ENCODE peak calls at places on chromosome 10, in eight cellular contexts. O is germinal center; E is tibial nerve; H is CD4-positive, alpha-beta memory T cell; X is GM13977; Z is lower lobe of right lung; D is AG09309; C is keratinocyte. T is an unnamed sample.

GRCh38 chr10:68987611-68988010 is 992 bp upstream of the KIFBP start:
- DNase-seq in O (no peak), E (no peak), H (no peak), X (no peak), Z (no peak), D (no peak), C (no peak), T (no peak)

GRCh38 chr10:127649642-127650041 is 87.3 kb upstream of the FOXI2 start:
- DNase-seq in O (no peak), E (no peak), H (no peak), X (no peak), Z (no peak), D (no peak), C (no peak), T (no peak)

GRCh38 chr10:116001266-116001857 is 271.6 kb downstream of the GFRA1 start:
- DNase-seq in O (no peak), E (no peak), H (no peak), X (no peak), Z (no peak), D (no peak), C (no peak), T (no peak)

GRCh38 chr10:30070001-30070759 is 10.8 kb upstream of the JCAD start:
- DNase-seq in O (no peak), E (no peak), H (no peak), X (no peak), Z (no peak), D (peak), C (no peak), T (no peak)

GRCh38 chr10:71061472-71061871 is 150.9 kb upstream of the UNC5B start:
- DNase-seq in O (no peak), E (no peak), H (no peak), X (no peak), Z (no peak), D (no peak), C (no peak), T (no peak)

GRCh38 chr10:80538481-80539185 is 931 bp downstream of the SH2D4B start:
- DNase-seq in O (no peak), E (no peak), H (no peak), X (no peak), Z (no peak), D (no peak), C (no peak), T (no peak)

GRCh38 chr10:91593366-91593765 is 39.5 kb downstream of the PPP1R3C start:
- DNase-seq in O (no peak), E (no peak), H (no peak), X (no peak), Z (no peak), D (no peak), C (no peak), T (no peak)

GRCh38 chr10:118840071-118840775 is 85.5 kb upstream of the CACUL1 start:
- DNase-seq in O (no peak), E (no peak), H (no peak), X (no peak), Z (no peak), D (no peak), C (peak), T (no peak)

GRCh38 chr10:66555061-66555460 is 370.8 kb upstream of the LRRTM3 start:
- DNase-seq in O (no peak), E (no peak), H (no peak), X (no peak), Z (no peak), D (no peak), C (no peak), T (no peak)

GRCh38 chr10:18140149-18140956 is at the start of gene CACNB2:
- DNase-seq in O (no peak), E (no peak), H (no peak), X (peak), Z (peak), D (no peak), C (no peak), T (peak)

GRCh38 chr10:110530131-110530831 is 32.6 kb downstream of the DUSP5 start:
- DNase-seq in O (no peak), E (peak), H (no peak), X (no peak), Z (peak), D (no peak), C (no peak), T (no peak)

GRCh38 chr10:3714526-3714925 is 70.5 kb downstream of the KLF6 start:
- DNase-seq in O (no peak), E (no peak), H (no peak), X (no peak), Z (no peak), D (no peak), C (no peak), T (no peak)

GRCh38 chr10:17068953-17069352 is 60.7 kb downstream of the CUBN start:
- DNase-seq in O (no peak), E (no peak), H (no peak), X (no peak), Z (no peak), D (no peak), C (no peak), T (no peak)

GRCh38 chr10:113059001-113059780 is 109.1 kb downstream of the TCF7L2 start:
- DNase-seq in O (no peak), E (no peak), H (no peak), X (no peak), Z (no peak), D (peak), C (no peak), T (no peak)

GRCh38 chr10:74730246-74730645 is 96.2 kb upstream of the KAT6B start:
- DNase-seq in O (no peak), E (no peak), H (no peak), X (no peak), Z (no peak), D (no peak), C (no peak), T (no peak)

GRCh38 chr10:132185601-132186487 is 904 bp upstream of the DPYSL4 start:
- DNase-seq in O (peak), E (no peak), H (peak), X (no peak), Z (no peak), D (no peak), C (no peak), T (no peak)

GRCh38 chr10:62231371-62231770 is 37.3 kb downstream of the RTKN2 start:
- DNase-seq in O (no peak), E (no peak), H (no peak), X (no peak), Z (no peak), D (peak), C (no peak), T (no peak)

GRCh38 chr10:74289956-74290355 is 138.9 kb downstream of the ADK start:
- DNase-seq in O (no peak), E (no peak), H (no peak), X (no peak), Z (no peak), D (no peak), C (no peak), T (no peak)

GRCh38 chr10:110006358-110007170 is 1.2 kb upstream of the ADD3 start:
- DNase-seq in O (peak), E (peak), H (no peak), X (no peak), Z (peak), D (no peak), C (no peak), T (no peak)

GRCh38 chr10:100025528-100026070 is 15.9 kb upstream of the DNMBP start:
- DNase-seq in O (no peak), E (no peak), H (no peak), X (no peak), Z (no peak), D (no peak), C (no peak), T (no peak)

GRCh38 chr10:126420571-126421275 is 32.4 kb upstream of the ADAM12 start:
- DNase-seq in O (no peak), E (no peak), H (no peak), X (no peak), Z (no peak), D (peak), C (no peak), T (no peak)

GRCh38 chr10:101529207-101529606 is 58.9 kb downstream of the POLL start:
- DNase-seq in O (no peak), E (no peak), H (no peak), X (no peak), Z (no peak), D (no peak), C (no peak), T (no peak)

GRCh38 chr10:792083-792791 is 102.8 kb upstream of the DIP2C start:
- DNase-seq in O (no peak), E (no peak), H (no peak), X (no peak), Z (no peak), D (no peak), C (no peak), T (no peak)